ENCODE peak calls at places on chromosome 1, in five cellular contexts. One of them, this sample, is unnamed.
A peak's percentile ranks its signal among the peaks of the same experiment; 100 is the strongest.

GRCh38 chr1:8396083-8396911 is 78.4 kb downstream of the SLC45A1 start:
- DNase-seq in GM23338: peak; percentile 57
- DNase-seq in sigmoid colon: no peak
- DNase-seq in CD8-positive, alpha-beta T cell: no peak
- DNase-seq in heart right ventricle: no peak
- DNase-seq in this sample: no peak

GRCh38 chr1:185008746-185009360 is 34.5 kb upstream of the NIBAN1 start:
- DNase-seq in GM23338: no peak
- DNase-seq in sigmoid colon: no peak
- DNase-seq in CD8-positive, alpha-beta T cell: no peak
- DNase-seq in heart right ventricle: no peak
- DNase-seq in this sample: no peak

GRCh38 chr1:163035791-163036249 is 33.3 kb upstream of the RGS4 start:
- DNase-seq in GM23338: no peak
- DNase-seq in sigmoid colon: no peak
- DNase-seq in CD8-positive, alpha-beta T cell: no peak
- DNase-seq in heart right ventricle: no peak
- DNase-seq in this sample: peak; percentile 64

GRCh38 chr1:54220004-54220811 is 20.2 kb downstream of the MRPL37 start:
- DNase-seq in GM23338: no peak
- DNase-seq in sigmoid colon: peak; percentile 73
- DNase-seq in CD8-positive, alpha-beta T cell: no peak
- DNase-seq in heart right ventricle: peak; percentile 68
- DNase-seq in this sample: no peak

GRCh38 chr1:159937014-159937750 is 8.2 kb downstream of the IGSF9 start:
- DNase-seq in GM23338: peak; percentile 75
- DNase-seq in sigmoid colon: no peak
- DNase-seq in CD8-positive, alpha-beta T cell: no peak
- DNase-seq in heart right ventricle: no peak
- DNase-seq in this sample: no peak

GRCh38 chr1:84253891-84254290 is 47.6 kb upstream of the SAMD13 start:
- DNase-seq in GM23338: no peak
- DNase-seq in sigmoid colon: peak; percentile 65
- DNase-seq in CD8-positive, alpha-beta T cell: no peak
- DNase-seq in heart right ventricle: peak; percentile 53
- DNase-seq in this sample: peak; percentile 16

GRCh38 chr1:2019162-2019542 is at the start of gene GABRD:
- DNase-seq in GM23338: peak; percentile 61
- DNase-seq in sigmoid colon: no peak
- DNase-seq in CD8-positive, alpha-beta T cell: no peak
- DNase-seq in heart right ventricle: no peak
- DNase-seq in this sample: no peak

GRCh38 chr1:48807599-48808260 is 31.0 kb upstream of the BEND5 start:
- DNase-seq in GM23338: no peak
- DNase-seq in sigmoid colon: no peak
- DNase-seq in CD8-positive, alpha-beta T cell: no peak
- DNase-seq in heart right ventricle: no peak
- DNase-seq in this sample: no peak

GRCh38 chr1:50633465-50633864 is 210.2 kb upstream of the DMRTA2 start:
- DNase-seq in GM23338: peak; percentile 17
- DNase-seq in sigmoid colon: no peak
- DNase-seq in CD8-positive, alpha-beta T cell: no peak
- DNase-seq in heart right ventricle: no peak
- DNase-seq in this sample: no peak

GRCh38 chr1:61012365-61012764 is 70.0 kb upstream of the NFIA start:
- DNase-seq in GM23338: no peak
- DNase-seq in sigmoid colon: no peak
- DNase-seq in CD8-positive, alpha-beta T cell: no peak
- DNase-seq in heart right ventricle: no peak
- DNase-seq in this sample: no peak

GRCh38 chr1:151992345-151993083 is 1.1 kb downstream of the S100A10 start:
- DNase-seq in GM23338: peak; percentile 81
- DNase-seq in sigmoid colon: peak; percentile 92
- DNase-seq in CD8-positive, alpha-beta T cell: no peak
- DNase-seq in heart right ventricle: peak; percentile 72
- DNase-seq in this sample: peak; percentile 96

GRCh38 chr1:113929750-113930498 is 800 bp downstream of the HIPK1 start:
- DNase-seq in GM23338: peak; percentile 68
- DNase-seq in sigmoid colon: peak; percentile 76
- DNase-seq in CD8-positive, alpha-beta T cell: peak; percentile 71
- DNase-seq in heart right ventricle: peak; percentile 17
- DNase-seq in this sample: no peak

GRCh38 chr1:89844236-89844807 is 23.5 kb downstream of the LRRC8D start:
- DNase-seq in GM23338: no peak
- DNase-seq in sigmoid colon: no peak
- DNase-seq in CD8-positive, alpha-beta T cell: no peak
- DNase-seq in heart right ventricle: no peak
- DNase-seq in this sample: no peak

GRCh38 chr1:240468616-240469015 is 143.3 kb downstream of the GREM2 start:
- DNase-seq in GM23338: no peak
- DNase-seq in sigmoid colon: no peak
- DNase-seq in CD8-positive, alpha-beta T cell: no peak
- DNase-seq in heart right ventricle: no peak
- DNase-seq in this sample: no peak

DNA sequence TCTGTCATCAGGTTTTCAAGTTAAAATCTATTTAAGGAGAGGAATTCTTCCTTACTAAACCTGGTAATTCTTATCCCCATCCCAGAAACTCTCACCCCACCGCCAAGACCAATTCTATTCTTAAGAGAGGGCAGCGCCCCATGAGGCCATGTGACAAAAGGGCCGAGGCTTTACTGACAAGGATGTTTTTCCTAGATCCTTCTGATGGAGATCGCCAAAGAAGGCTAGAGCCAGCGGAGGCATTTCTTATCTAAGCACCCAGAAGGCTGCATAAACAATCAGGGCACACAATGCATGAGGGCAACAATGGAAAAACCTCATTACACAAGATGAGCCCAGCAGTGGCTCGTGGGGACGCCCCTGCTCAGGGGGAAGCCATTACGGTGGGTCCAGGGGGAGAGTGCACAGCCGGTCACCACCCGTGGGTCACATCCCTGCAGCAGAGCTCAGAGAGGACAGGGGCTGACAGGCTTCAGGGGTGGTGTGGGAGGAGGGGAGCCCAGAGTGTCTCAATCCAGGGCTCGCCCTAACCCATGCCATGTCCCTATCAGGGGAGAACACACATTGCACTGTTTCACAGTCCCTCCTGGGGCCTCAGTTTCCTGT is 88.7 kb downstream of the ITPKB start:
- DNase-seq in GM23338: peak; percentile 70
- DNase-seq in sigmoid colon: no peak
- DNase-seq in CD8-positive, alpha-beta T cell: no peak
- DNase-seq in heart right ventricle: no peak
- DNase-seq in this sample: no peak
- TF ChIP-seq CTCF in GM23338: peak; percentile 32
- TF ChIP-seq CTCF in sigmoid colon: no peak
- TF ChIP-seq CTCF in CD8-positive, alpha-beta T cell: no peak
- TF ChIP-seq CTCF in heart right ventricle: no peak
- TF ChIP-seq CTCF in this sample: no peak

DNA sequence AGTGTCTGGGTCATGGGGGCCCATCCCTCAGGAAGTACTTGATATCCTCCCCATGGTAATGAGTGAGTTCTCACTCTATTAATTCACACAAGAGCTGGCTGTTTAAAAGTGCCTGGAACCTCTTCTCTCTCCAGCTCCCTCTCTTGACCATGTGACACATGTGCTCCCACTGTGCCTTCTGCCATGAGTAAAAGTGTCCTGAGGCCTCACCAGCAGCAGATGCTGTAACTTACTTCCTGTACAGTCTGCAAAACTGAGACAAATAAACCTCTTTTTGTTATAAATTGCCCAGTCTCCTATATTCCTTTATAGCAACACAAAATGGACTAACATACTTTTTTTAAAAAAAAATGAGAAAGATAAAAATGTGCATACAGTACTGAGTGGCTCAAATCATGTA is 24.0 kb downstream of the PUM1 start:
- DNase-seq in GM23338: no peak
- DNase-seq in sigmoid colon: no peak
- DNase-seq in CD8-positive, alpha-beta T cell: no peak
- DNase-seq in heart right ventricle: no peak
- DNase-seq in this sample: no peak
- H3K4me3 ChIP-seq in GM23338: no peak overlapping the region
- H3K4me3 ChIP-seq in sigmoid colon: no peak overlapping the region
- H3K4me3 ChIP-seq in CD8-positive, alpha-beta T cell: no peak overlapping the region
- H3K4me3 ChIP-seq in heart right ventricle: no peak overlapping the region
- H3K4me3 ChIP-seq in this sample: no peak overlapping the region

DNA sequence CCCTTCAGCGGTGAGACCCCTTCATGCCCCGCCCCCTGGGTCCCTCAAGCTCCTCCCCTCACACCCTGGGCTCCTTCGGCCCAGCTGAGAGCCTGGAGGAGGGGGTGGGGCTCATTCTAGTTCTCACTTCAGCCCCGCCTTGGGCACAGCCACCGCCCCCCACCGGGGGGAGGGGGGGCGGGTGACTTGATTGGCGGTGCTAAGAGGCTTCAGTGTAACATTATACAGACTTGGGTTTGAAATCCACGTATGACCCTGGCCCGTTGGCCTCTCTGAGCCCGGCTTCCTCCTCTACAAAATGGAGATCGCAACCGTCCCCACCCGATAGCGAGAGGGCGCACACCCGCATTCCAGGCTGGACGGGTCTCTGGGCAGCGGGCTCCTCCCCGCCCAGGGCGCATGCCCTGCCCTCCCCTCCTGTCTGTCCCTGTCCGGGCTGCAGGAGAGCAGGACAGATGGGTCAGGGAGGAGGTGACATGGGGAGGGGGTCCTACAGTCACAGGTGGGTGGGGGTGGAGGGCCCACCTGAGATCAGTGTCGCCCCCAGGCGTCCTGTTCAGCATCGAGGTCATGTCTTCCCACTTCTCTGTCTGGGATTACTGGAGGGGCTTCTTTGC is 5.1 kb downstream of the CLCNKB start:
- DNase-seq in GM23338: peak; percentile 97
- DNase-seq in sigmoid colon: peak; percentile 76
- DNase-seq in CD8-positive, alpha-beta T cell: peak; percentile 52
- DNase-seq in heart right ventricle: peak; percentile 49
- DNase-seq in this sample: no peak
- TF ChIP-seq CTCF in GM23338: peak; percentile 38
- TF ChIP-seq CTCF in sigmoid colon: no peak
- TF ChIP-seq CTCF in CD8-positive, alpha-beta T cell: no peak
- TF ChIP-seq CTCF in heart right ventricle: no peak
- TF ChIP-seq CTCF in this sample: no peak

DNA sequence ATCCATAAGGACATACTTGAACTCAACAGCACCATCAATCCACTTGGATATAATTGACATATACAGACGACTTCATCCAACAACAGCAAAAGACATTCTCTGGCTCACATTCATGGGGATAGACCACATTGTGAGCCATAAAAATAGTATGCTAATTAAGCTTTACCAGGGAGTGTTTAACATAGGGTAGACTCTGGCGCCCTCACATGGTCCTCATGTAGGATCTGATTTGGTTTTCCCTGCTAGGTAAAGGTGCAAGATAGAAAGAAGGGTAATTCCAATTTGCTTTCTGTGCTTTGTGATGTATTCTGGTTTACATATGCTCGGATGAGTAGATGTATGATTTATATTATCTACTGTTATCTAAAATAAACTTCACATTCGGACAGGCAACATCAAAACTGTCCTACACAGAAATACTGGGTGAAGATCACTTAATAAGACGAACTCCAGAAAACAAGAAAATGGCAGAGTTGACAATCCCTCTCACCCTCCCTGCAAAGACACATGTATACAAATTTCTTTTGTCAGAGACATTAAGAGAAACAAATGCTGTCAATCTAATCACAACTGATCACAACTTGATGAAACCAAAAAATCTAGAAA is 27.7 kb downstream of the CR1L start:
- DNase-seq in GM23338: peak; percentile 92
- DNase-seq in sigmoid colon: no peak
- DNase-seq in CD8-positive, alpha-beta T cell: no peak
- DNase-seq in heart right ventricle: no peak
- DNase-seq in this sample: peak; percentile 51
- H3K4me3 ChIP-seq in GM23338: no peak overlapping the region
- H3K4me3 ChIP-seq in sigmoid colon: no peak overlapping the region
- H3K4me3 ChIP-seq in CD8-positive, alpha-beta T cell: no peak overlapping the region
- H3K4me3 ChIP-seq in heart right ventricle: no peak overlapping the region
- H3K4me3 ChIP-seq in this sample: no peak overlapping the region

GRCh38 chr1:3428899-3429298 is 25.6 kb upstream of the ARHGEF16 start:
- DNase-seq in GM23338: no peak
- DNase-seq in sigmoid colon: no peak
- DNase-seq in CD8-positive, alpha-beta T cell: no peak
- DNase-seq in heart right ventricle: no peak
- DNase-seq in this sample: no peak
- TF ChIP-seq CTCF in GM23338: no peak
- TF ChIP-seq CTCF in sigmoid colon: no peak
- TF ChIP-seq CTCF in CD8-positive, alpha-beta T cell: no peak
- TF ChIP-seq CTCF in heart right ventricle: no peak
- TF ChIP-seq CTCF in this sample: no peak

GRCh38 chr1:9589144-9589718 is 520 bp downstream of the TMEM201 start:
- DNase-seq in GM23338: no peak
- DNase-seq in sigmoid colon: no peak
- DNase-seq in CD8-positive, alpha-beta T cell: peak; percentile 62
- DNase-seq in heart right ventricle: no peak
- DNase-seq in this sample: no peak
- H3K4me3 ChIP-seq in GM23338: peak overlapping the region; percentile 83
- H3K4me3 ChIP-seq in sigmoid colon: peak overlapping the region; percentile 75
- H3K4me3 ChIP-seq in CD8-positive, alpha-beta T cell: peak overlapping the region; percentile 53
- H3K4me3 ChIP-seq in heart right ventricle: peak overlapping the region; percentile 73
- H3K4me3 ChIP-seq in this sample: peak overlapping the region; percentile 81

GRCh38 chr1:4668738-4669700 is 14.6 kb downstream of the AJAP1 start:
- DNase-seq in GM23338: no peak
- DNase-seq in sigmoid colon: no peak
- DNase-seq in CD8-positive, alpha-beta T cell: no peak
- DNase-seq in heart right ventricle: no peak
- DNase-seq in this sample: no peak
- TF ChIP-seq CTCF in GM23338: no peak
- TF ChIP-seq CTCF in sigmoid colon: no peak
- TF ChIP-seq CTCF in CD8-positive, alpha-beta T cell: no peak
- TF ChIP-seq CTCF in heart right ventricle: no peak
- TF ChIP-seq CTCF in this sample: no peak

DNA sequence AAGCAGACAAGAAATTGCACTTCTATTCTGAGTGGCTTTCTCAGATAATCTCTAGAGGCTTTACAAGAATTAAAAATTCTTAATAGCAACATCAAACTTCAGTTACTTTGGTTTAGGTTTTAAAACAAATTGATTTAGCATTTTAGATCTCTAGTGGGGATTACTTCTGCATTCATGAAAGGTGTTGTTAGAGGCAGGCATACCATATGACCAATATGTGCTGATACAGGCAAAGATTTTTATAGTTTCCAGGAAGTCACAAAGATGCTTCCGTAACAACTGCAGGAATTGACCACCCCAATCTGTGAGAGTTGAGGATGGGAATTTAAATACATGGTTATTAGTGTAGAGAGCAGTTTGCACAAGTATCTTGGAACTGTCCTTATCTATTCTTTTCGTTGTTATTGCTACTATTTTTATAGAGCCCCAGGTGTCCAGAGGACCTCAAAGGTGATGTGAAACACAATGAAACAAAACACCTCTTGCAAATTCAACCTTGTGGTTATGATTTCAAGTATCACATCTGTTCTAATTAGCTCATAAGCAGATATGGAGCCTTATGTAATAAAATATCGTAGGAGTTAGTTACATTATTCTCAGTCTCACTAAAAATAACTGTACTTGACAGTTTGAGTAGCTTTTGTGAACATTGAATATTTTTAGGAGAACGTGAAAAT is 512.7 kb upstream of the ADGRL4 start:
- DNase-seq in GM23338: no peak
- DNase-seq in sigmoid colon: no peak
- DNase-seq in CD8-positive, alpha-beta T cell: no peak
- DNase-seq in heart right ventricle: no peak
- DNase-seq in this sample: no peak
- H3K4me3 ChIP-seq in GM23338: no peak overlapping the region
- H3K4me3 ChIP-seq in sigmoid colon: no peak overlapping the region
- H3K4me3 ChIP-seq in CD8-positive, alpha-beta T cell: no peak overlapping the region
- H3K4me3 ChIP-seq in heart right ventricle: no peak overlapping the region
- H3K4me3 ChIP-seq in this sample: no peak overlapping the region

GRCh38 chr1:3481046-3481445 is 26.6 kb downstream of the ARHGEF16 start:
- DNase-seq in GM23338: no peak
- DNase-seq in sigmoid colon: no peak
- DNase-seq in CD8-positive, alpha-beta T cell: no peak
- DNase-seq in heart right ventricle: no peak
- DNase-seq in this sample: no peak
- TF ChIP-seq CTCF in GM23338: no peak
- TF ChIP-seq CTCF in sigmoid colon: no peak
- TF ChIP-seq CTCF in CD8-positive, alpha-beta T cell: no peak
- TF ChIP-seq CTCF in heart right ventricle: no peak
- TF ChIP-seq CTCF in this sample: no peak

This sample was measured in HFF-Myc.